ENCODE peak calls at places on chromosomes 6 and 20, in ten cellular contexts. U is left ventricle myocardium inferior, Y is foreskin fibroblast, F is nephron progenitor cell, J is fibroblast of lung, C is fibroblast of the aortic adventitia, O is lower lobe of right lung, X is foreskin keratinocyte, W is Calu3, A is adrenal gland. V is an unnamed sample.

GRCh38 chr6:12439296-12439695 is 149.1 kb downstream of the EDN1 start:
- DNase-seq in O (no peak), A (no peak), U (no peak), C (no peak), Y (no peak), J (no peak), F (no peak), W (no peak), X (peak; percentile 83), V (no peak)

GRCh38 chr6:170186006-170186908 is 104.6 kb downstream of the DLL1 start:
- DNase-seq in J (no peak), C (no peak), O (no peak), A (no peak), U (no peak), Y (no peak), X (no peak), W (no peak), F (no peak), V (no peak)

GRCh38 chr20:5024982-5025381 is 23.7 kb upstream of the SLC23A2 start:
- DNase-seq in W (no peak), A (peak; percentile 75), J (peak; percentile 38), C (no peak), O (no peak), F (no peak), X (no peak), Y (no peak), U (no peak), V (no peak)

GRCh38 chr20:63519765-63520593 is 586 bp upstream of the PPDPF start:
- DNase-seq in Y (peak; percentile 35), C (no peak), W (peak; percentile 84), J (peak; percentile 46), U (peak; percentile 70), A (no peak), O (peak; percentile 73), F (peak; percentile 76), X (no peak), V (peak; percentile 68)

GRCh38 chr6:72746276-72746675 is 124.4 kb downstream of the KCNQ5 start:
- DNase-seq in J (peak; percentile 12), F (no peak), C (peak; percentile 26), O (no peak), W (no peak), X (peak; percentile 69), A (no peak), U (no peak), Y (peak; percentile 19), V (no peak)

GRCh38 chr6:154002894-154003293 is 36.1 kb upstream of the OPRM1 start:
- DNase-seq in A (no peak), F (no peak), U (no peak), C (no peak), O (no peak), Y (no peak), X (no peak), J (no peak), W (no peak), V (no peak)

GRCh38 chr6:56949925-56950495 is 4.9 kb upstream of the BEND6 start:
- DNase-seq in A (no peak), W (no peak), Y (no peak), C (peak; percentile 45), O (no peak), X (no peak), F (no peak), J (no peak), U (no peak), V (no peak)

GRCh38 chr6:115782612-115783011 is 278.1 kb downstream of the FRK start:
- DNase-seq in U (no peak), F (no peak), X (no peak), A (no peak), Y (no peak), O (no peak), C (no peak), J (no peak), W (no peak), V (no peak)

GRCh38 chr6:141309295-141309694 is 823.4 kb upstream of the GJE1 start:
- DNase-seq in Y (peak; percentile 47), A (no peak), W (no peak), X (no peak), F (no peak), U (no peak), J (peak; percentile 9), C (peak; percentile 8), O (no peak), V (no peak)

GRCh38 chr6:37432590-37432915 is 468 bp upstream of the CMTR1 start:
- DNase-seq in Y (no peak), X (no peak), O (no peak), U (no peak), J (no peak), F (no peak), A (peak; percentile 53), C (no peak), W (no peak), V (no peak)

GRCh38 chr20:45181639-45182038 is 6.9 kb downstream of the PI3 start:
- DNase-seq in J (no peak), X (no peak), O (no peak), A (no peak), Y (peak; percentile 24), F (no peak), U (no peak), C (peak; percentile 3), W (no peak), V (no peak)

GRCh38 chr6:166955865-166956443 is 396 bp downstream of the RNASET2 start:
- DNase-seq in F (no peak), O (no peak), J (no peak), W (no peak), U (no peak), A (no peak), Y (peak; percentile 27), C (no peak), X (no peak), V (peak; percentile 22)

DNA sequence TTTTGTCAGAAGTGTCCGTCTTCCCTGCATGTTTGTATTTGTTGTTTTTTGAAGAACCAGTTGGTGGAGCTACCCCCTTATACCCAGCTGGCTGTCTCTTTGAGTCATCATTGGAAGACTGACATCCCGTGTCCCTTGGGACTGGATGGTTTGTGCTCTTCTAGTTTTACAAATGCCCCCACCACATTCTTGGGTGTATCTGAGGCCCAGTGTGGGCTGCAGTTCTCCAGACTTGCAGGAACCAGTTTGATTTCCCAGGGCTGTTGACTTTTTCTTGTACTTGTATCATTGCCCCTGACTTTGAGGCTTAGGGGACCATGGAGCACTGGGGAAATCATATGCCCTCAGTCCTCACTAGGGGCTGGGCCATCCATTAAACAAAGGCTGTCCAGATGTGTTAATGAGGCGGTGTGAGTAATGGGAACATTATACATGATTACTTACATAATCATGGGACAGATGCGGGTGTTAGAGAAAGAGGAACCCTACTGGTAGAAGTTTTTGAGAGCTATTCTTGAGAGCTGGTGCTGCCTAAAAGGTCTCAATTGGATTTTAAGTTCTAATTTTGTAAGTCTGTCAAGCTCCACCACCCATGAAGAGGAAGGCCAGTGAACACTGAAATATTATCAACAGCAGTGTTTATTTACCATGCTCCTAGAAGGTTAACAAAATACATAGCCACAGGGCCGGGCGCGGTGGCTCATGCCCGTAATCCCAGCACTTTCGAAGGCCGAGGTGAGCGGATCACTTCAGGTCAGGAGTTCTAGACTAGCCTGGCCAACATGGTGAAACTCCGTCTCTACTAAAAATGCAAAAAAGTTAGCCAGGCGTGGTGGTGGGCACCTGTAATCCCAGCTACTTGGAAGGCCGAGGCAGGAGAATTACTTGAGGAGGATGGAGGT is 8.5 kb downstream of the JARID2 start:
- DNase-seq in Y (no peak), X (no peak), O (no peak), J (peak; percentile 33), C (no peak), F (no peak), U (no peak), W (no peak), A (no peak), V (no peak)
- TF ChIP-seq CTCF in Y (no peak), X (peak; percentile 55), O (no peak), J (no peak), C (no peak), F (no peak), U (no peak), W (no peak), A (no peak), V (no peak)

GRCh38 chr20:49914310-49915117 is 815 bp downstream of the SPATA2 start:
- DNase-seq in U (no peak), J (no peak), Y (no peak), W (no peak), F (no peak), A (no peak), C (no peak), O (no peak), X (no peak), V (no peak)
- TF ChIP-seq CTCF in U (no peak), J (no peak), Y (no peak), W (no peak), F (no peak), A (no peak), C (no peak), O (no peak), X (peak; percentile 20), V (no peak)

DNA sequence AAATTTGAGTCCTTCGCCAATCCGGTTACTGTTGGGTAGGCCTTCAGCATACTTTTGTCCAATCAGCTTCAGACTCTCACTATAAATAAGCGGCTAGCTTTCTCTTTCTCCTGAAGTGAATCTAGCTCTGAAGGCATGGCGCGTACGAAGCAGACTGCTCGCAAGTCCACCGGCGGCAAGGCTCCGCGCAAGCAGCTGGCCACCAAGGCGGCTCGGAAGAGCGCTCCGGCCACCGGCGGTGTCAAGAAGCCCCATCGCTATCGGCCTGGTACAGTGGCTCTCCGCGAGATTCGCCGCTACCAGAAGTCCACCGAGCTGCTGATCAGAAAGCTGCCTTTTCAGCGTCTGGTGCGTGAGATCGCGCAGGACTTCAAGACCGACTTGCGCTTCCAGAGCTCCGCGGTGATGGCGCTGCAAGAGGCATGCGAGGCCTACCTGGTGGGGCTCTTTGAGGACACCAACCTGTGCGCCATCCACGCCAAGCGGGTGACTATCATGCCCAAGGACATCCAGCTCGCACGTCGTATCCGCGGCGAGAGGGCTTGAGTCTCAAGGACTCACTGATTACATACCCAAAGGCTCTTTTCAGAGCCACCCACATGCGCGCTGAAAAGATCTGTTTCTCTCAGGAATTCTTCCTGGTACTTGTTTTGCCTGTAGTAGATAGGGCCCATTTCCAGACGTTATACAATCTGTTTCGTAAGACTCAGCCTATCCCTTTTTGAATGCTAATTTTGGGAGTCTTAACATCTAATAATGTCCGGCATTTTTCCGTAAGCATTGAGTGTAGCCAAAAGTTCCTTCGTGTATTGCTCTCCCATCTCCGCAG is 102.0 kb downstream of the OR2B2 start:
- DNase-seq in C (peak; percentile 99), A (peak; percentile 91), J (peak; percentile 99), Y (peak; percentile 93), U (peak; percentile 41), F (peak; percentile 68), O (peak; percentile 75), W (peak; percentile 87), X (peak; percentile 88), V (peak; percentile 68)
- TF ChIP-seq CTCF in C (peak; percentile 8), A (no peak), J (peak; percentile 16), Y (no peak), U (no peak), F (no peak), O (no peak), W (no peak), X (peak; percentile 19), V (no peak)

DNA sequence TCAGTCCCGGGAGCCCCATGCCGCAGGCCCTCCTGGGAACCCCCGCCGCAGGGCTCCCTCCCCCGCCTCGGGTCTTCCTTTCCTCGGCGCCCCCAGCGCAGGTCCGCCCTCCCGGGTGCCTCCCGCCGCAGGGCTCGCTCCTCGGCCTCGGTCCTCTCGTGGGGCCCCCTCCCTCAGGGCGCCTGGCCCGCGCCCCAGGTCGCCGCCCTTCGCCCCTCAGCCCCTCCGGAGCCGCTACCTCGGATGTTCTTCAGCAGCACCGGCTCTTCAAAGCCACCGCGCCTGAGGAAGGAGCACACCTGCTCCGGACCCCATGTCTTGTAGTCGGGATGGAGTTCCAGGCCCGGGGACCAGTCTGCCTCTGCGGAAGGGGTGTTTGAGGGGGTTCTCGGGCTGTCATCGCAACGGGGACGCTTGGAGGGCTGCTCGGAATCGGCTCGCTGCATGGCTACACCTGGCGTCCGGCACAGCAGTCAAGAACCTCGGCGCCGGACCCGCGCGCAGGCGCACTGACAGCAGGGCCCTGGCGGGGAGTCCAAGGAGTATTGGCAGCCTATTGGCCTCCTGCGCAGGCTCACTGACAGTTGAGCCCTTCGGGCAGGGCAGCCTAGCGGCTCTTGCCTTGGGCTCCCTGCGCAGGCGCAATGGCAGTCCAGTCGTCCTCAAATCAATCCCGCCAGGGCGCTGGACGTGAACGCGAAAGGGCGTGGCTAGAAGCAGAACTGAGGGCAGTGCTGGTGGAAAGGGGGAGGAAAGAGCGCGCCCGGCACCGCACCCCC is at the start of gene SAMHD1:
- DNase-seq in J (peak; percentile 98), Y (peak; percentile 98), A (peak; percentile 99), U (peak; percentile 96), W (peak; percentile 100), O (peak; percentile 98), C (peak; percentile 98), X (peak; percentile 78), F (peak; percentile 93), V (peak; percentile 85)
- TF ChIP-seq CTCF in J (peak; percentile 11), Y (no peak), A (peak; percentile 38), U (peak; percentile 32), W (no peak), O (no peak), C (peak; percentile 1), X (no peak), F (no peak), V (no peak)